ENCODE peak calls at places on chromosomes 12 and 14, in nine cellular contexts. One of them, this sample, is unnamed.

GRCh38 chr14:104424406-104425072 is 155.0 kb upstream of the C14orf180 start:
- DNase-seq in epithelial cell of proximal tubule: no peak
- DNase-seq in heart right ventricle: no peak
- DNase-seq in cardiac fibroblast: no peak
- DNase-seq in RWPE2: peak; percentile 54
- DNase-seq in Peyer's patch: no peak
- DNase-seq in tibial artery: no peak
- DNase-seq in CD8-positive, alpha-beta T cell: peak; percentile 5
- DNase-seq in cardiac muscle cell: peak; percentile 29
- DNase-seq in this sample: no peak

GRCh38 chr14:89221109-89221508 is 195.9 kb downstream of the FOXN3 start:
- DNase-seq in cardiac muscle cell: peak; percentile 81
- DNase-seq in Peyer's patch: no peak
- DNase-seq in epithelial cell of proximal tubule: no peak
- DNase-seq in tibial artery: no peak
- DNase-seq in RWPE2: no peak
- DNase-seq in heart right ventricle: no peak
- DNase-seq in CD8-positive, alpha-beta T cell: no peak
- DNase-seq in cardiac fibroblast: peak; percentile 76
- DNase-seq in this sample: peak; percentile 81

GRCh38 chr14:104979758-104980591 is 1.8 kb upstream of the AHNAK2 start:
- DNase-seq in cardiac fibroblast: peak; percentile 48
- DNase-seq in CD8-positive, alpha-beta T cell: no peak
- DNase-seq in RWPE2: peak; percentile 89
- DNase-seq in tibial artery: no peak
- DNase-seq in Peyer's patch: no peak
- DNase-seq in cardiac muscle cell: peak; percentile 38
- DNase-seq in epithelial cell of proximal tubule: no peak
- DNase-seq in heart right ventricle: peak; percentile 67
- DNase-seq in this sample: peak; percentile 34

GRCh38 chr12:123034865-123035264 is 54.4 kb downstream of the ARL6IP4 start:
- DNase-seq in cardiac fibroblast: peak; percentile 82
- DNase-seq in RWPE2: no peak
- DNase-seq in heart right ventricle: no peak
- DNase-seq in tibial artery: no peak
- DNase-seq in epithelial cell of proximal tubule: no peak
- DNase-seq in Peyer's patch: no peak
- DNase-seq in CD8-positive, alpha-beta T cell: no peak
- DNase-seq in cardiac muscle cell: peak; percentile 15
- DNase-seq in this sample: peak; percentile 33

GRCh38 chr14:70655110-70655826 is 13.6 kb downstream of the TTC9 start:
- DNase-seq in epithelial cell of proximal tubule: no peak
- DNase-seq in Peyer's patch: peak; percentile 92
- DNase-seq in heart right ventricle: no peak
- DNase-seq in CD8-positive, alpha-beta T cell: peak; percentile 79
- DNase-seq in RWPE2: no peak
- DNase-seq in cardiac muscle cell: no peak
- DNase-seq in cardiac fibroblast: no peak
- DNase-seq in tibial artery: no peak
- DNase-seq in this sample: peak; percentile 10

GRCh38 chr14:50763386-50764007 is 67.5 kb downstream of the NIN start:
- DNase-seq in Peyer's patch: no peak
- DNase-seq in heart right ventricle: no peak
- DNase-seq in epithelial cell of proximal tubule: no peak
- DNase-seq in cardiac fibroblast: peak; percentile 67
- DNase-seq in CD8-positive, alpha-beta T cell: no peak
- DNase-seq in cardiac muscle cell: peak; percentile 24
- DNase-seq in tibial artery: no peak
- DNase-seq in RWPE2: no peak
- DNase-seq in this sample: peak; percentile 53

GRCh38 chr12:14780851-14781250 is 22.4 kb downstream of the WBP11 start:
- DNase-seq in cardiac muscle cell: no peak
- DNase-seq in RWPE2: no peak
- DNase-seq in tibial artery: no peak
- DNase-seq in CD8-positive, alpha-beta T cell: no peak
- DNase-seq in heart right ventricle: no peak
- DNase-seq in epithelial cell of proximal tubule: no peak
- DNase-seq in Peyer's patch: no peak
- DNase-seq in cardiac fibroblast: no peak
- DNase-seq in this sample: no peak

GRCh38 chr12:113299619-113300237 is 35.2 kb downstream of the SLC8B1 start:
- DNase-seq in tibial artery: peak; percentile 90
- DNase-seq in heart right ventricle: peak; percentile 41
- DNase-seq in epithelial cell of proximal tubule: peak; percentile 41
- DNase-seq in RWPE2: peak; percentile 75
- DNase-seq in Peyer's patch: no peak
- DNase-seq in cardiac muscle cell: peak; percentile 88
- DNase-seq in CD8-positive, alpha-beta T cell: no peak
- DNase-seq in cardiac fibroblast: peak; percentile 88
- DNase-seq in this sample: peak; percentile 88

GRCh38 chr12:104596128-104596799 is 139.5 kb downstream of the CHST11 start:
- DNase-seq in cardiac fibroblast: peak; percentile 92
- DNase-seq in epithelial cell of proximal tubule: no peak
- DNase-seq in RWPE2: no peak
- DNase-seq in tibial artery: peak; percentile 76
- DNase-seq in Peyer's patch: no peak
- DNase-seq in cardiac muscle cell: peak; percentile 94
- DNase-seq in CD8-positive, alpha-beta T cell: no peak
- DNase-seq in heart right ventricle: peak; percentile 41
- DNase-seq in this sample: peak; percentile 93

GRCh38 chr14:73640796-73641195 is 4.0 kb upstream of the DNAL1 start:
- DNase-seq in CD8-positive, alpha-beta T cell: no peak
- DNase-seq in epithelial cell of proximal tubule: no peak
- DNase-seq in tibial artery: no peak
- DNase-seq in cardiac fibroblast: no peak
- DNase-seq in heart right ventricle: no peak
- DNase-seq in cardiac muscle cell: no peak
- DNase-seq in RWPE2: no peak
- DNase-seq in Peyer's patch: no peak
- DNase-seq in this sample: no peak

GRCh38 chr12:62006076-62006732 is 254.0 kb upstream of the USP15 start:
- DNase-seq in Peyer's patch: no peak
- DNase-seq in tibial artery: no peak
- DNase-seq in epithelial cell of proximal tubule: no peak
- DNase-seq in RWPE2: no peak
- DNase-seq in heart right ventricle: no peak
- DNase-seq in CD8-positive, alpha-beta T cell: peak; percentile 18
- DNase-seq in cardiac muscle cell: peak; percentile 53
- DNase-seq in cardiac fibroblast: peak; percentile 66
- DNase-seq in this sample: peak; percentile 55

GRCh38 chr12:106301241-106301610 is 1.3 kb upstream of the TCP11L2 start:
- DNase-seq in heart right ventricle: no peak
- DNase-seq in tibial artery: no peak
- DNase-seq in cardiac fibroblast: no peak
- DNase-seq in Peyer's patch: no peak
- DNase-seq in cardiac muscle cell: peak; percentile 11
- DNase-seq in epithelial cell of proximal tubule: no peak
- DNase-seq in CD8-positive, alpha-beta T cell: no peak
- DNase-seq in RWPE2: no peak
- DNase-seq in this sample: no peak
- TF ChIP-seq CTCF in heart right ventricle: no peak
- TF ChIP-seq CTCF in tibial artery: no peak
- TF ChIP-seq CTCF in cardiac fibroblast: no peak
- TF ChIP-seq CTCF in Peyer's patch: no peak
- TF ChIP-seq CTCF in cardiac muscle cell: no peak
- TF ChIP-seq CTCF in epithelial cell of proximal tubule: no peak
- TF ChIP-seq CTCF in CD8-positive, alpha-beta T cell: no peak
- TF ChIP-seq CTCF in RWPE2: no peak
- TF ChIP-seq CTCF in this sample: no peak

GRCh38 chr14:53128303-53128702 is 24.8 kb downstream of the DDHD1 start:
- DNase-seq in epithelial cell of proximal tubule: no peak
- DNase-seq in RWPE2: no peak
- DNase-seq in heart right ventricle: no peak
- DNase-seq in CD8-positive, alpha-beta T cell: no peak
- DNase-seq in cardiac muscle cell: no peak
- DNase-seq in Peyer's patch: no peak
- DNase-seq in cardiac fibroblast: no peak
- DNase-seq in tibial artery: no peak
- DNase-seq in this sample: no peak

GRCh38 chr14:53126705-53127104 is 26.4 kb downstream of the DDHD1 start:
- DNase-seq in cardiac fibroblast: peak; percentile 23
- DNase-seq in cardiac muscle cell: no peak
- DNase-seq in heart right ventricle: no peak
- DNase-seq in RWPE2: no peak
- DNase-seq in CD8-positive, alpha-beta T cell: no peak
- DNase-seq in tibial artery: no peak
- DNase-seq in Peyer's patch: no peak
- DNase-seq in epithelial cell of proximal tubule: no peak
- DNase-seq in this sample: no peak

GRCh38 chr14:53128706-53129105 is 24.4 kb downstream of the DDHD1 start:
- DNase-seq in heart right ventricle: no peak
- DNase-seq in RWPE2: no peak
- DNase-seq in Peyer's patch: no peak
- DNase-seq in tibial artery: no peak
- DNase-seq in cardiac fibroblast: no peak
- DNase-seq in cardiac muscle cell: peak; percentile 2
- DNase-seq in epithelial cell of proximal tubule: no peak
- DNase-seq in CD8-positive, alpha-beta T cell: no peak
- DNase-seq in this sample: no peak

GRCh38 chr14:53127832-53128231 is 25.3 kb downstream of the DDHD1 start:
- DNase-seq in tibial artery: no peak
- DNase-seq in RWPE2: no peak
- DNase-seq in cardiac fibroblast: no peak
- DNase-seq in heart right ventricle: no peak
- DNase-seq in Peyer's patch: no peak
- DNase-seq in CD8-positive, alpha-beta T cell: no peak
- DNase-seq in cardiac muscle cell: no peak
- DNase-seq in epithelial cell of proximal tubule: no peak
- DNase-seq in this sample: no peak

DNA sequence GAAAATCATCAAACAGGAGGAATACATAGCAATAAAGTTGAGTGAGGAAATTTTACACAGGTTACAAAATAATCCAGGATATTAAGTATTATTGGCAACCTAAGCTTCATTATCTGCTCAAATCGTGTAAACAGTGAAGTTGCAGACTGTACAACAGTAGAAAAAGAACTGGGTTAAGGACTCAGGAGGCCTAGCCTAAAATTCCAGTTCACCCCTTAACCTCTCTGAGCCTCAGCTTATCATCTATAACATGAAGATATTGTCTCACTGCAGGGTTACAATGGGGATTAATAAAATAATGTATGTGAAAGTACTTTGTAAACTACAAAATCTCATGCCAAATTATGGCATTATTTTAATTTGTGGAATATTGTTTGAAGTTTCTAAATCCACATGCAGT is 26.0 kb downstream of the DDHD1 start:
- DNase-seq in cardiac fibroblast: no peak
- DNase-seq in heart right ventricle: no peak
- DNase-seq in RWPE2: no peak
- DNase-seq in epithelial cell of proximal tubule: no peak
- DNase-seq in cardiac muscle cell: no peak
- DNase-seq in Peyer's patch: no peak
- DNase-seq in CD8-positive, alpha-beta T cell: no peak
- DNase-seq in tibial artery: no peak
- DNase-seq in this sample: no peak
- H3K4me3 ChIP-seq in cardiac fibroblast: no peak overlapping the region
- H3K4me3 ChIP-seq in heart right ventricle: no peak overlapping the region
- H3K4me3 ChIP-seq in RWPE2: no peak overlapping the region
- H3K4me3 ChIP-seq in epithelial cell of proximal tubule: no peak overlapping the region
- H3K4me3 ChIP-seq in cardiac muscle cell: no peak overlapping the region
- H3K4me3 ChIP-seq in Peyer's patch: no peak overlapping the region
- H3K4me3 ChIP-seq in CD8-positive, alpha-beta T cell: no peak overlapping the region
- H3K4me3 ChIP-seq in tibial artery: no peak overlapping the region
- H3K4me3 ChIP-seq in this sample: no peak overlapping the region

DNA sequence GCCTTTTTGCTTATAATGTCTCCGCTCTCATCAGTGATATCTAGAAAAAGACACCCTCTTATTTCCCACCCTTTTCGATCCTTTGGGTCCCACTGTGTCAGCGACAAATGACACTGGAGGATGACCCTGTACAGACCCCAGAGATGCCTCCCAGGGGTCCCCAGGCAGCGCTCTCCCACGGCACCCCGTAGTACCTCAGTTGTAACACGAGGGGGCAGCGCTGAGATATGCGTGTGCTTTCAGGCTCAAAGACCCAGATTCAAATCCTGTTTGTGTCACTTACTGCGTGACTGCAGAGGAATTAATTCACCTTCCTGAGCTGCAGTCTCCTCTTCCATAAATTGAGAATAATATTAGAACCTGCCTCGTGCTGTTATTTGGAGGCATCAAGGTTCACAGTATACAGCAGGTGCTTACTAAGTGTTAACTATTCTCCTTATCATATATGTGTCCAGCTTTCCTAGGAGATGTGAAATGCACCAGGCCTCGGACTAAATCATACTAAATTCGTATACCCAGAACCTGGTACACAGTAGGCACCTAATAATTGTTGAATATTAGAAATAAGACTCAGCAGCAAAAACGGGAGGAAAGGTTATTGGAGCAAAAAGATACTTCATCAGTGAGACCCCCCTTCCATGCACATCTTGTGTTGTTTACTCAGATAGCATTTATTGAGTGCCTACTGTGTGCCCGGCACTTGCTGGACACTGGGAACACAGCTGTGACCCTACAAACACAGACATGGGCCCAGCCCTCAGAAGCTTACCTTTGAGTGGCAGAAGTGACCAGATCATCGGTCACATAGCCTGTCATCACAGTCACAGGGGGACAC is 99.9 kb downstream of the PHETA1 start:
- DNase-seq in tibial artery: no peak
- DNase-seq in Peyer's patch: no peak
- DNase-seq in heart right ventricle: no peak
- DNase-seq in CD8-positive, alpha-beta T cell: no peak
- DNase-seq in epithelial cell of proximal tubule: no peak
- DNase-seq in cardiac muscle cell: no peak
- DNase-seq in RWPE2: no peak
- DNase-seq in cardiac fibroblast: peak; percentile 16
- DNase-seq in this sample: no peak
- TF ChIP-seq CTCF in tibial artery: no peak
- TF ChIP-seq CTCF in Peyer's patch: no peak
- TF ChIP-seq CTCF in heart right ventricle: peak; percentile 30
- TF ChIP-seq CTCF in CD8-positive, alpha-beta T cell: peak; percentile 44
- TF ChIP-seq CTCF in epithelial cell of proximal tubule: peak; percentile 61
- TF ChIP-seq CTCF in cardiac muscle cell: peak; percentile 46
- TF ChIP-seq CTCF in RWPE2: peak; percentile 62
- TF ChIP-seq CTCF in cardiac fibroblast: peak; percentile 60
- TF ChIP-seq CTCF in this sample: peak; percentile 37

DNA sequence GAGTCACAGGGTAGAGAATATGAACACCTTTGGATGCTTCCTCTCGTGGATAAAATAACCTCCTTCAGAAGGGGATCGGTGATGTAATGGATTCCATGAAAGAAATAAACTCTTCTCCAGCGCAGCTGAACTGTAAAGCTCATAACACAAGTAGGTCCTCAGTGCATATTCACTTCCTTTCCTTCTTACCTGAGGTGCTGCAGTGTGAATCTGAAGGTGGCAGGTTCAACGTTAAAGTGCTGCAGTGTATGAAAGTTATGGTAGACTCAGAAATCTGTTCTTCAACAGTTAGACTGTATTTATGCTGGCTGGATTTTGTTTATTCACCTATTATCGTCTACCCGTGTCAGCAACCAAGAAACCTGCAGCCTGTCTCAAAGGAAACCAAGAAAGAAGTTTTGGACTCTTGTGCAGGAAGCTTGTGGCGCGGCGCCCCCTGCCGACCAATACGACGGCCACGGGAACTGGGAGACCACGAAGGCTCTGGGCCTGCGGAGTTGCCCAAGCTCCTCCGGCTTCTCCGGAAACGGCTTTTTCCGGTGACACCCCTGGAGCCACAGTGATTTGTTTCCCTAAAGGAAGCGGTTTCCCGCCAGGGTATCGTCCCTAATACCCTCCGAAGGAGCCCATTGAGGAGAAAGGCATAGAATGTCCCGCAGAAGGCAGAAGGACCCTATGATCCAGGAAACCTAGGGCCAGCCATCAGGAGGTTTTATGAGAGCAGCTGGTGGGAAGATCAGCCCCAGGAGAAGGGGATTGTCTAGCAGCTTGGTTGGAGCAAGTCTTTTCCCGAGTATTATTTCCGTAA is 17.6 kb upstream of the RNASE3 start:
- DNase-seq in tibial artery: peak; percentile 85
- DNase-seq in cardiac fibroblast: peak; percentile 83
- DNase-seq in RWPE2: no peak
- DNase-seq in heart right ventricle: peak; percentile 86
- DNase-seq in cardiac muscle cell: peak; percentile 93
- DNase-seq in Peyer's patch: peak; percentile 76
- DNase-seq in epithelial cell of proximal tubule: no peak
- DNase-seq in CD8-positive, alpha-beta T cell: peak; percentile 77
- DNase-seq in this sample: peak; percentile 85
- H3K4me3 ChIP-seq in tibial artery: no peak overlapping the region
- H3K4me3 ChIP-seq in cardiac fibroblast: no peak overlapping the region
- H3K4me3 ChIP-seq in RWPE2: no peak overlapping the region
- H3K4me3 ChIP-seq in heart right ventricle: no peak overlapping the region
- H3K4me3 ChIP-seq in cardiac muscle cell: no peak overlapping the region
- H3K4me3 ChIP-seq in Peyer's patch: no peak overlapping the region
- H3K4me3 ChIP-seq in epithelial cell of proximal tubule: peak overlapping the region; percentile 5
- H3K4me3 ChIP-seq in CD8-positive, alpha-beta T cell: no peak overlapping the region
- H3K4me3 ChIP-seq in this sample: no peak overlapping the region

This sample was measured in fibroblast of pulmonary artery.